ENCODE peak calls at places on chromosomes 12 and 14, in four cellular contexts. V, Q, L and N are unnamed samples.

GRCh38 chr12:1529862-1530591 is 64.4 kb downstream of the FBXL14 start:
- DNase-seq in V (no peak), Q (no peak), L (peak), N (no peak)

GRCh38 chr14:28756896-28757570 is 9.6 kb upstream of the FOXG1 start:
- DNase-seq in V (no peak), Q (peak), L (peak), N (peak)

GRCh38 chr12:82964446-82964845 is 277.7 kb downstream of the TMTC2 start:
- DNase-seq in V (no peak), Q (no peak), L (no peak), N (no peak)

GRCh38 chr14:101518611-101519048 is 42.7 kb upstream of the DIO3 start:
- DNase-seq in V (no peak), Q (no peak), L (no peak), N (no peak)

GRCh38 chr14:23078692-23079116 is 16.2 kb downstream of the ACIN1 start:
- DNase-seq in V (no peak), Q (peak), L (peak), N (peak)

GRCh38 chr12:118188690-118189371 is 52.9 kb downstream of the PEBP1 start:
- DNase-seq in V (no peak), Q (no peak), L (no peak), N (peak)

GRCh38 chr12:108306014-108306501 is 33.1 kb downstream of the CMKLR1 start:
- DNase-seq in V (no peak), Q (no peak), L (peak), N (peak)

GRCh38 chr14:104768437-104769323 is 15.7 kb downstream of the SIVA1 start:
- DNase-seq in V (peak), Q (peak), L (peak), N (peak)

GRCh38 chr12:29725587-29726320 is 58.0 kb downstream of the TMTC1 start:
- DNase-seq in V (peak), Q (no peak), L (no peak), N (peak)

DNA sequence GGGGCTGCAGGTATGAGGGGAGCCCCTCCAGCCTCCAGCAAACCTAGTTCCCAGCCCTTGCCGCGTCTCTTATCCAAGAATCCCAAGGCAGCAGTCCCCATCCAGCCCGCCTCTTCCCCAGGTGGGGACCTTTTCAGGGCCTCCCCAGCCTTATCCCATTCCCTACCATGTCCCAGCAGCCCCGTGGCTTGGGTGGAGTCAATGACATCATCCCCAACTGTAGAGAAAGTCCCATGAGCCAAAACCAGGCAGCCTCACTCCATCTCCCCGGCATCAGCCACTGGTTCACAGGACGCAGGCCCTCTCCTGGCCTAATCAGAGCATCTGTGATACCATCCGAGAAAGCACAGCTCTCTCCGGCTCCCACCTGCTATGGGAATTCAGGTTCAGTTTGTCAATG is 131.0 kb downstream of the NCOR2 start:
- DNase-seq in V (no peak), Q (no peak), L (peak), N (peak)
- TF ChIP-seq BHLHE40 in V (no peak), Q (no peak), L (no peak), N (no peak)

GRCh38 chr12:24118675-24119074 is 169.2 kb upstream of the SOX5 start:
- DNase-seq in V (no peak), Q (no peak), L (no peak), N (peak)
- TF ChIP-seq MXI1 in V (no peak), Q (no peak), L (no peak), N (no peak)

GRCh38 chr14:102821252-102821651 is 44.0 kb downstream of the TRAF3 start:
- DNase-seq in V (no peak), Q (no peak), L (no peak), N (no peak)
- TF ChIP-seq BHLHE40 in V (no peak), Q (no peak), L (no peak), N (no peak)

GRCh38 chr12:72267974-72268373 is 4.2 kb upstream of the TRHDE start:
- DNase-seq in V (no peak), Q (no peak), L (no peak), N (peak)

GRCh38 chr12:72269491-72269890 is 2.7 kb upstream of the TRHDE start:
- DNase-seq in V (no peak), Q (no peak), L (no peak), N (no peak)

GRCh38 chr12:72270246-72270645 is 1.9 kb upstream of the TRHDE start:
- DNase-seq in V (no peak), Q (no peak), L (no peak), N (no peak)

GRCh38 chr12:72271401-72271740 is 799 bp upstream of the TRHDE start:
- DNase-seq in V (no peak), Q (no peak), L (no peak), N (peak)

DNA sequence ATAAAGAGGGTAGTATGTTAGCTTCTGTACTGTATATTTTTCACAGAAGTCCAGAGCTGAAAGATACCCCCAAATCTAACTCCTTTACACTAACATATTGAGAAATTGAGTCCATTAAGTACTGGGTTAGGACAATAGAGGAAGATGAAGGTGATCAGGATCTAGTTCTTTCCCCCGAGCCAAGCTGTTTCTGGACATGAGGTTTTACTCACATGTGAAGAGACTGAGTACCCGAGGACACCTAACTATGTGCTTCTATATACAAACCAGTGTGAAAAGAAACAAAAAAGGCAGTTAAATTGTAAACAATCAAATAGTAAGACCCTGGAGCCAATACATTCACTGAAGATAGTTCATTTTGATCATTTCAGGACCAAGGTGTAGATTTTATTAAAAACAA is 3.8 kb upstream of the TRHDE start:
- DNase-seq in V (no peak), Q (no peak), L (no peak), N (no peak)
- TF ChIP-seq MXI1 in V (no peak), Q (no peak), L (no peak), N (no peak)

GRCh38 chr12:68560823-68561422 is 49.8 kb upstream of the RAP1B start:
- DNase-seq in V (no peak), Q (no peak), L (no peak), N (peak)
- TF ChIP-seq BHLHE40 in V (no peak), Q (no peak), L (no peak), N (no peak)

DNA sequence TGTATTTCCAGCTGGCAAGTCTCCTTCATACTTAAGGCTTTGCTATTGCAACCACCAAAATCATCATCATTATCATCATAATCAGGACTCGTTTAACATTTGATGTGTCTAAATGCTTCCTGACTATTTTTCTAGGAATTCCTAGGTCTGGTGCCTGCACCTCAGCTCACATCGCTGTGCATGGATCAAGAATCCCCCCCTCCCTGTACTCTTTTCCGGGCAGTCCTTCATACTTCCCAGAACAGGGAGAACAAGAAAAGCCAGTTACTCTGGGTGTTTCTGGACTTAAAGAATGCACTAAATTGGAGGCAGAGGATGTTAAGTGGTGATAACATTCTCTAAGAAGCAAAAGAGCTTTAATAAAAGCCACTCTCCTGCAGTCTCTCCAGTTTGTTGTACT is 9.4 kb downstream of the ERP27 start:
- DNase-seq in V (no peak), Q (no peak), L (no peak), N (no peak)
- TF ChIP-seq MXI1 in V (no peak), Q (no peak), L (no peak), N (no peak)